ENCODE peak calls at places on chromosomes 16 and 17, in six cellular contexts. One of them, this sample, is unnamed.
A peak's percentile ranks its signal among the peaks of the same experiment; 100 is the strongest.

GRCh38 chr17:324151-324571 is 28.4 kb downstream of the RPH3AL start:
- DNase-seq in trophoblast cell: no peak
- DNase-seq in IMR-90: no peak
- DNase-seq in mesenchymal stem cell: no peak
- DNase-seq in H1: peak; percentile 35
- DNase-seq in H9: peak; percentile 26
- DNase-seq in this sample: no peak

GRCh38 chr16:24523569-24523968 is 15.8 kb upstream of the RBBP6 start:
- DNase-seq in H1: no peak
- DNase-seq in IMR-90: no peak
- DNase-seq in trophoblast cell: peak; percentile 58
- DNase-seq in H9: peak; percentile 33
- DNase-seq in mesenchymal stem cell: no peak
- DNase-seq in this sample: no peak

GRCh38 chr16:21645261-21645721 is 7.1 kb downstream of the IGSF6 start:
- DNase-seq in trophoblast cell: peak; percentile 6
- DNase-seq in IMR-90: peak; percentile 43
- DNase-seq in H1: no peak
- DNase-seq in H9: no peak
- DNase-seq in mesenchymal stem cell: peak; percentile 62
- DNase-seq in this sample: no peak

GRCh38 chr17:1197781-1198490 is 18.2 kb upstream of the ABR start:
- DNase-seq in H9: no peak
- DNase-seq in trophoblast cell: peak; percentile 28
- DNase-seq in mesenchymal stem cell: peak; percentile 66
- DNase-seq in H1: no peak
- DNase-seq in IMR-90: no peak
- DNase-seq in this sample: no peak

GRCh38 chr16:90046971-90047713 is 27.9 kb upstream of the DBNDD1 start:
- DNase-seq in H9: peak; percentile 55
- DNase-seq in mesenchymal stem cell: peak; percentile 41
- DNase-seq in IMR-90: peak; percentile 58
- DNase-seq in trophoblast cell: peak; percentile 72
- DNase-seq in H1: peak; percentile 88
- DNase-seq in this sample: no peak

GRCh38 chr16:25371342-25371741 is 113.7 kb upstream of the ZKSCAN2 start:
- DNase-seq in mesenchymal stem cell: no peak
- DNase-seq in IMR-90: no peak
- DNase-seq in H9: no peak
- DNase-seq in trophoblast cell: peak; percentile 64
- DNase-seq in H1: no peak
- DNase-seq in this sample: no peak

GRCh38 chr17:859461-860195 is 77.5 kb downstream of the MRM3 start:
- DNase-seq in trophoblast cell: no peak
- DNase-seq in IMR-90: peak; percentile 60
- DNase-seq in mesenchymal stem cell: peak; percentile 71
- DNase-seq in H9: no peak
- DNase-seq in H1: no peak
- DNase-seq in this sample: no peak

GRCh38 chr16:54285414-54286066 is 1.0 kb downstream of the IRX3 start:
- DNase-seq in H9: peak; percentile 49
- DNase-seq in IMR-90: no peak
- DNase-seq in H1: no peak
- DNase-seq in trophoblast cell: no peak
- DNase-seq in mesenchymal stem cell: no peak
- DNase-seq in this sample: peak; percentile 35

GRCh38 chr17:5747964-5748363 is 163.7 kb upstream of the NLRP1 start:
- DNase-seq in trophoblast cell: no peak
- DNase-seq in H9: no peak
- DNase-seq in IMR-90: no peak
- DNase-seq in H1: no peak
- DNase-seq in mesenchymal stem cell: no peak
- DNase-seq in this sample: no peak
- H4K91ac ChIP-seq in trophoblast cell: no peak overlapping the region
- H4K91ac ChIP-seq in H9: no peak overlapping the region
- H4K91ac ChIP-seq in IMR-90: no peak overlapping the region
- H4K91ac ChIP-seq in H1: no peak overlapping the region
- H4K91ac ChIP-seq in mesenchymal stem cell: no peak overlapping the region
- H4K91ac ChIP-seq in this sample: no peak overlapping the region

DNA sequence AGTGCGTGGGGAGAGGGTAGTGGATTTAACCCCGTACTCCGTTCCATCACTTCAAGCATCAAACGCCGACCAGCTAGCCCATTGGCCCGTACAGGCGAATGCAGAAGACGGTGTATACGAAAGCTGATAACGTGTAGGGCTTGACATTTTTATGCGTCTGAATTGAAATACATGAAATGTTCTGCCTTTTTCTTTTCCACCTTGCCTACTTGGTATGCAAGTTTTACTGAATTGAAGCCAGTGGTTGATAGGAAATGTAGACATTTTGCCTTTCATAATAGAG is 834 bp upstream of the STAT3 start:
- DNase-seq in H9: no peak
- DNase-seq in mesenchymal stem cell: no peak
- DNase-seq in IMR-90: no peak
- DNase-seq in trophoblast cell: no peak
- DNase-seq in H1: no peak
- DNase-seq in this sample: no peak
- H2AFZ ChIP-seq in H9: no peak overlapping the region
- H2AFZ ChIP-seq in mesenchymal stem cell: peak overlapping the region; percentile 61
- H2AFZ ChIP-seq in IMR-90: peak overlapping the region; percentile 96
- H2AFZ ChIP-seq in trophoblast cell: peak overlapping the region; percentile 58
- H2AFZ ChIP-seq in H1: peak overlapping the region; percentile 67
- H2AFZ ChIP-seq in this sample: peak overlapping the region; percentile 59

GRCh38 chr16:85530370-85530739 is 82.8 kb upstream of the GSE1 start:
- DNase-seq in mesenchymal stem cell: no peak
- DNase-seq in H1: no peak
- DNase-seq in trophoblast cell: no peak
- DNase-seq in IMR-90: no peak
- DNase-seq in H9: no peak
- DNase-seq in this sample: no peak

GRCh38 chr16:85531516-85531915 is 81.6 kb upstream of the GSE1 start:
- DNase-seq in IMR-90: no peak
- DNase-seq in H1: no peak
- DNase-seq in trophoblast cell: no peak
- DNase-seq in H9: no peak
- DNase-seq in mesenchymal stem cell: no peak
- DNase-seq in this sample: no peak

GRCh38 chr16:85528528-85529387 is 84.4 kb upstream of the GSE1 start:
- DNase-seq in mesenchymal stem cell: no peak
- DNase-seq in trophoblast cell: peak; percentile 63
- DNase-seq in IMR-90: no peak
- DNase-seq in H1: no peak
- DNase-seq in H9: no peak
- DNase-seq in this sample: no peak

GRCh38 chr16:85527767-85528297 is 85.3 kb upstream of the GSE1 start:
- DNase-seq in H9: no peak
- DNase-seq in trophoblast cell: peak; percentile 47
- DNase-seq in IMR-90: no peak
- DNase-seq in mesenchymal stem cell: no peak
- DNase-seq in H1: no peak
- DNase-seq in this sample: no peak

GRCh38 chr16:85529489-85530369 is 83.4 kb upstream of the GSE1 start:
- DNase-seq in trophoblast cell: no peak
- DNase-seq in mesenchymal stem cell: no peak
- DNase-seq in H1: no peak
- DNase-seq in H9: no peak
- DNase-seq in IMR-90: no peak
- DNase-seq in this sample: no peak
- H4K91ac ChIP-seq in trophoblast cell: peak overlapping the region; percentile 22
- H4K91ac ChIP-seq in mesenchymal stem cell: no peak overlapping the region
- H4K91ac ChIP-seq in H1: no peak overlapping the region
- H4K91ac ChIP-seq in H9: no peak overlapping the region
- H4K91ac ChIP-seq in IMR-90: no peak overlapping the region
- H4K91ac ChIP-seq in this sample: no peak overlapping the region

GRCh38 chr17:82863941-82864720 is 24.3 kb upstream of the ZNF750 start:
- DNase-seq in H1: no peak
- DNase-seq in trophoblast cell: peak; percentile 42
- DNase-seq in H9: no peak
- DNase-seq in mesenchymal stem cell: peak; percentile 95
- DNase-seq in IMR-90: peak; percentile 91
- DNase-seq in this sample: no peak
- H2AFZ ChIP-seq in H1: no peak overlapping the region
- H2AFZ ChIP-seq in trophoblast cell: no peak overlapping the region
- H2AFZ ChIP-seq in H9: no peak overlapping the region
- H2AFZ ChIP-seq in mesenchymal stem cell: no peak overlapping the region
- H2AFZ ChIP-seq in IMR-90: peak overlapping the region; percentile 60
- H2AFZ ChIP-seq in this sample: no peak overlapping the region

DNA sequence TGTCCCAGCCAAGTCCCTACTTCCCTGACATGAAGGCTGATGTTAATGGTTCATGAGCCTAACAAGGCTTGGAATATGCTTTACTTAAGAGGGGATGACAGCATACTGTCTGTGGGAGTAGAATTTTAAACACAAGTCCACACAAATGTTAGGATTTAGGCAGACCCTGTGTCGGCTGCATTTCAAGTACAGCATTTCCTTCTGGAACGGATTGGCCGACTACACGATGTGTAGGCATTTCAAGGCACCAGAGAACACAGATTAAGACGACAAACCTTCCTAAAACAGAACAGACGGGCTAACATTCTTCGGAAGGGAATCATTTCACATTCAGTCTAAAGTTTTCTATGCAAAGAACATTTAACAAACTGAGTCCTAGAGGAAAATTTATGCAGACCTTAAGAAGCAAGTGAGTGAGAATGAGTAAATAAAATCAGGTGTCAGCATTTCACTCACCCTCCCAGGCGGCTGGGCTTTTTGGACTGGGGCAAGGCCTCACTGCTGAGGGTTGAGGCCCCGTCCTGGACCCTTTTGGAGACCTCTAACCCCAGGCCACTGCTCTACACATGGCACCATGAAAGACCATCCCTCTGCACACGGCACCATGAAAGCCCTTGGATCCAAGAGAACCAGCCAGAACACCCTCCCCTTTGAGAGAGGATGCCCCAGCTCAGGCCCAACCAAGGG is 67.5 kb downstream of the SMPD3 start:
- DNase-seq in mesenchymal stem cell: no peak
- DNase-seq in trophoblast cell: no peak
- DNase-seq in IMR-90: no peak
- DNase-seq in H1: no peak
- DNase-seq in H9: no peak
- DNase-seq in this sample: no peak
- H4K91ac ChIP-seq in mesenchymal stem cell: no peak overlapping the region
- H4K91ac ChIP-seq in trophoblast cell: no peak overlapping the region
- H4K91ac ChIP-seq in IMR-90: no peak overlapping the region
- H4K91ac ChIP-seq in H1: no peak overlapping the region
- H4K91ac ChIP-seq in H9: no peak overlapping the region
- H4K91ac ChIP-seq in this sample: peak overlapping the region; percentile 14

GRCh38 chr17:41787021-41787418 is 509 bp upstream of the JUP start:
- DNase-seq in mesenchymal stem cell: no peak
- DNase-seq in H1: no peak
- DNase-seq in IMR-90: no peak
- DNase-seq in trophoblast cell: no peak
- DNase-seq in H9: no peak
- DNase-seq in this sample: no peak

GRCh38 chr17:41784207-41784744 is 2.2 kb downstream of the JUP start:
- DNase-seq in trophoblast cell: peak; percentile 38
- DNase-seq in H1: no peak
- DNase-seq in IMR-90: peak; percentile 71
- DNase-seq in mesenchymal stem cell: peak; percentile 60
- DNase-seq in H9: peak; percentile 86
- DNase-seq in this sample: no peak

GRCh38 chr17:41786227-41787020 is at the start of gene JUP:
- DNase-seq in trophoblast cell: peak; percentile 100
- DNase-seq in mesenchymal stem cell: peak; percentile 100
- DNase-seq in H1: peak; percentile 100
- DNase-seq in H9: peak; percentile 100
- DNase-seq in IMR-90: peak; percentile 99
- DNase-seq in this sample: peak; percentile 99

GRCh38 chr17:41785876-41786226 is 660 bp downstream of the JUP start:
- DNase-seq in trophoblast cell: no peak
- DNase-seq in H9: peak; percentile 87
- DNase-seq in IMR-90: no peak
- DNase-seq in mesenchymal stem cell: no peak
- DNase-seq in H1: peak; percentile 76
- DNase-seq in this sample: no peak

GRCh38 chr17:41785091-41785875 is 1.2 kb downstream of the JUP start:
- DNase-seq in mesenchymal stem cell: peak; percentile 54
- DNase-seq in IMR-90: no peak
- DNase-seq in H9: peak; percentile 97
- DNase-seq in trophoblast cell: peak; percentile 31
- DNase-seq in H1: peak; percentile 80
- DNase-seq in this sample: peak; percentile 90
- H2AFZ ChIP-seq in mesenchymal stem cell: no peak overlapping the region
- H2AFZ ChIP-seq in IMR-90: peak overlapping the region; percentile 80
- H2AFZ ChIP-seq in H9: no peak overlapping the region
- H2AFZ ChIP-seq in trophoblast cell: peak overlapping the region; percentile 48
- H2AFZ ChIP-seq in H1: no peak overlapping the region
- H2AFZ ChIP-seq in this sample: peak overlapping the region; percentile 83

DNA sequence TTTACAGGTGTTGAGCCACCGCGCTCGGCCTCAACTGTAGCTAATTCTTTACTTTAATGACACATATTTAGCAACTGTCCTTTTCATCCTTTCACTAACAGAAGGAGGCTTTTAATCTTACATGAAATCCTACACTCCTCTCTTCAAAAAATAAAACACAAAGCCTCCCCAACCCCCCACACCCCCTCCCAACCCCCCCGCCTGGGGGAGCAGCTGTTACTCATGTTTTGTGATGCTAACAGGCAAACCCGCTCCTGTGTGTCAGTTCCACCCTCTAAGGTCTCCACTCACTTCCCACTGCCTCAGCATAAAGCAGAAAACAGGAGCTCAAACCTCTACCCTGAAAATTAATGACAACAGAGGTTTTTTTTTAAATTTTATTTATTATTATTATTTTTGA is 55.4 kb upstream of the SLC25A19 start:
- DNase-seq in trophoblast cell: no peak
- DNase-seq in H1: no peak
- DNase-seq in IMR-90: peak; percentile 36
- DNase-seq in mesenchymal stem cell: no peak
- DNase-seq in H9: peak; percentile 76
- DNase-seq in this sample: no peak
- H4K91ac ChIP-seq in trophoblast cell: no peak overlapping the region
- H4K91ac ChIP-seq in H1: no peak overlapping the region
- H4K91ac ChIP-seq in IMR-90: no peak overlapping the region
- H4K91ac ChIP-seq in mesenchymal stem cell: no peak overlapping the region
- H4K91ac ChIP-seq in H9: no peak overlapping the region
- H4K91ac ChIP-seq in this sample: no peak overlapping the region